ENCODE peak calls at places on chromosomes 13 and 19, in six cellular contexts. F is nucleus accumbens, O is foreskin melanocyte, Y is fibroblast of mammary gland, T is astrocyte of the cerebellum, Q is GM12865. U is an unnamed sample.

GRCh38 chr19:16386619-16387240 is 62.1 kb downstream of the KLF2 start:
- DNase-seq in F (peak), O (peak), Y (peak), T (peak), Q (peak), U (peak)

GRCh38 chr13:100254002-100254401 is 165.1 kb downstream of the PCCA start:
- DNase-seq in F (no peak), O (no peak), Y (peak), T (no peak), Q (no peak), U (no peak)

GRCh38 chr13:32581177-32581786 is 5.0 kb upstream of the PDS5B start:
- DNase-seq in F (no peak), O (peak), Y (peak), T (no peak), Q (peak), U (peak)

GRCh38 chr19:41810301-41810700 is 13.9 kb downstream of the CEACAM3 start:
- DNase-seq in F (no peak), O (no peak), Y (no peak), T (no peak), Q (no peak), U (no peak)

GRCh38 chr19:8367327-8368001 is 3.5 kb downstream of the ANGPTL4 start:
- DNase-seq in F (peak), O (peak), Y (peak), T (peak), Q (no peak), U (peak)

GRCh38 chr19:18488838-18489626 is 32.8 kb downstream of the ELL start:
- DNase-seq in F (no peak), O (no peak), Y (no peak), T (no peak), Q (no peak), U (peak)

GRCh38 chr13:114070098-114070799 is 62.2 kb downstream of the RASA3 start:
- DNase-seq in F (no peak), O (no peak), Y (no peak), T (no peak), Q (no peak), U (no peak)

GRCh38 chr13:26743971-26744370 is 16.6 kb downstream of the GPR12 start:
- DNase-seq in F (no peak), O (no peak), Y (no peak), T (no peak), Q (no peak), U (no peak)

GRCh38 chr13:29484236-29484635 is 111.3 kb downstream of the SLC7A1 start:
- DNase-seq in F (no peak), O (no peak), Y (no peak), T (no peak), Q (peak), U (no peak)

GRCh38 chr19:9702186-9702585 is 27.3 kb upstream of the ZNF562 start:
- DNase-seq in F (no peak), O (no peak), Y (no peak), T (no peak), Q (no peak), U (no peak)

GRCh38 chr13:82364525-82364924 is 1517.7 kb downstream of the SLITRK1 start:
- DNase-seq in F (no peak), O (no peak), Y (no peak), T (no peak), Q (no peak), U (no peak)

GRCh38 chr13:75186384-75186783 is 295.6 kb downstream of the TBC1D4 start:
- DNase-seq in F (no peak), O (no peak), Y (no peak), T (no peak), Q (no peak), U (no peak)

GRCh38 chr13:62094937-62095336 is 679.3 kb upstream of the PCDH20 start:
- DNase-seq in F (no peak), O (no peak), Y (no peak), T (no peak), Q (no peak), U (no peak)

GRCh38 chr13:51769455-51770127 is 34.4 kb downstream of the DHRS12 start:
- DNase-seq in F (no peak), O (no peak), Y (peak), T (no peak), Q (no peak), U (no peak)

GRCh38 chr19:7840629-7841028 is 10.6 kb downstream of the EVI5L start:
- DNase-seq in F (no peak), O (no peak), Y (no peak), T (no peak), Q (no peak), U (no peak)

GRCh38 chr19:5354403-5354802 is 13.8 kb upstream of the PTPRS start:
- DNase-seq in F (no peak), O (no peak), Y (peak), T (no peak), Q (peak), U (peak)

GRCh38 chr13:75402787-75403186 is 79.2 kb downstream of the TBC1D4 start:
- DNase-seq in F (no peak), O (no peak), Y (no peak), T (no peak), Q (no peak), U (no peak)

GRCh38 chr13:39910833-39911232 is 255.4 kb downstream of the COG6 start:
- DNase-seq in F (no peak), O (no peak), Y (peak), T (peak), Q (peak), U (no peak)

GRCh38 chr19:19120308-19121156 is 17.7 kb downstream of the TMEM161A start:
- DNase-seq in F (no peak), O (peak), Y (peak), T (no peak), Q (peak), U (peak)

GRCh38 chr19:42290523-42291436 is 11.2 kb upstream of the PRR19 start:
- DNase-seq in F (no peak), O (no peak), Y (no peak), T (no peak), Q (peak), U (peak)

U was measured in ELR.